ENCODE peak calls at places on chromosomes 3 and 15, in six cellular contexts. U is psoas muscle, W is GM12865, S is HepG2, A is Calu3, X is B cell. Y is an unnamed sample.

GRCh38 chr3:86051058-86051457 is 939.9 kb downstream of the VGLL3 start:
- DNase-seq in X (no peak), S (peak), W (no peak), A (no peak), U (no peak), Y (no peak)

GRCh38 chr3:126153695-126154360 is 26.6 kb downstream of the ALDH1L1 start:
- DNase-seq in A (no peak), X (no peak), U (no peak), W (no peak), S (no peak), Y (peak)

GRCh38 chr3:172317984-172318383 is 130.3 kb downstream of the GHSR start:
- DNase-seq in U (peak), A (peak), S (no peak), W (peak), X (no peak), Y (peak)

GRCh38 chr3:122247825-122248185 is 64.3 kb downstream of the CASR start:
- DNase-seq in U (no peak), A (no peak), W (peak), X (peak), S (no peak), Y (no peak)

GRCh38 chr3:33645060-33645841 is 72.8 kb downstream of the CLASP2 start:
- DNase-seq in W (no peak), A (no peak), S (no peak), X (no peak), U (no peak), Y (no peak)

GRCh38 chr3:65714138-65714537 is 324.6 kb downstream of the MAGI1 start:
- DNase-seq in S (no peak), W (no peak), U (no peak), A (no peak), X (no peak), Y (no peak)

GRCh38 chr3:50600141-50600753 is 11.3 kb downstream of the CISH start:
- DNase-seq in W (no peak), U (peak), S (no peak), X (no peak), A (no peak), Y (no peak)

GRCh38 chr15:65927545-65927944 is 58.3 kb downstream of the RAB11A start:
- DNase-seq in W (no peak), X (no peak), A (no peak), S (no peak), U (no peak), Y (no peak)

GRCh38 chr3:34070831-34071230 is 272.4 kb downstream of the PDCD6IP start:
- DNase-seq in U (no peak), W (peak), S (no peak), X (no peak), A (no peak), Y (no peak)

GRCh38 chr3:45779746-45780735 is 16.3 kb downstream of the SLC6A20 start:
- DNase-seq in U (no peak), S (no peak), W (no peak), X (no peak), A (no peak), Y (no peak)

GRCh38 chr3:187677604-187678003 is 7.4 kb upstream of the SST start:
- DNase-seq in S (no peak), X (no peak), W (no peak), U (no peak), A (no peak), Y (no peak)

GRCh38 chr3:127822836-127823589 is 698 bp upstream of the MGLL start:
- DNase-seq in U (peak), W (peak), S (no peak), A (peak), X (peak), Y (peak)

GRCh38 chr3:70871909-70872656 is 559.6 kb upstream of the MDFIC2 start:
- DNase-seq in U (no peak), W (no peak), X (no peak), A (no peak), S (no peak), Y (no peak)

GRCh38 chr3:50592568-50592967 is 19.0 kb downstream of the CISH start:
- DNase-seq in A (no peak), X (no peak), S (no peak), W (no peak), U (no peak), Y (no peak)

GRCh38 chr3:55870576-55870975 is 383.5 kb upstream of the WNT5A start:
- DNase-seq in W (no peak), X (no peak), S (no peak), A (no peak), U (no peak), Y (no peak)

GRCh38 chr3:55873523-55874254 is 386.6 kb upstream of the WNT5A start:
- DNase-seq in U (no peak), W (no peak), A (no peak), X (no peak), S (peak), Y (no peak)

DNA sequence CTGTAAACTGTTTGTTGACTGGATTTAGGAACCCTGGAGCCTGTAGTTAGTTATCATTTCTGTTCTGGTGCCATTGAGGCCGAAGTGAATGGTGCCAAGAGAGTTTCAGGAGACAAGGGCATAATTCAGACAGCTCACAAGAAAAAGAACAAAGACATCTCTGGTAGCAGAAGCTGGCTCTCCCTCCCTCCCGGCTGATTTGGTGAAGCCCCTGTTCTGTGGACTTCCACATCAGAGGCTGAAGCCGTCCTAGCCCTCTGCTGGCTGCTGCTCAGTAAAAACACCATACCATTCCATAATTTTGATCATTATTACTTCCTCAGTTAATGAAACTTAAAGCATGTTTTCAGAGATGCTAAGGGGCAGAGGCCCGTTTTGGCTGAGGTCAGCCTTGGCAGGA is 381.2 kb upstream of the WNT5A start:
- DNase-seq in X (no peak), W (no peak), A (no peak), S (no peak), U (no peak), Y (no peak)
- TF ChIP-seq CTCF in X (no peak), W (no peak), A (no peak), S (no peak), U (no peak), Y (no peak)

DNA sequence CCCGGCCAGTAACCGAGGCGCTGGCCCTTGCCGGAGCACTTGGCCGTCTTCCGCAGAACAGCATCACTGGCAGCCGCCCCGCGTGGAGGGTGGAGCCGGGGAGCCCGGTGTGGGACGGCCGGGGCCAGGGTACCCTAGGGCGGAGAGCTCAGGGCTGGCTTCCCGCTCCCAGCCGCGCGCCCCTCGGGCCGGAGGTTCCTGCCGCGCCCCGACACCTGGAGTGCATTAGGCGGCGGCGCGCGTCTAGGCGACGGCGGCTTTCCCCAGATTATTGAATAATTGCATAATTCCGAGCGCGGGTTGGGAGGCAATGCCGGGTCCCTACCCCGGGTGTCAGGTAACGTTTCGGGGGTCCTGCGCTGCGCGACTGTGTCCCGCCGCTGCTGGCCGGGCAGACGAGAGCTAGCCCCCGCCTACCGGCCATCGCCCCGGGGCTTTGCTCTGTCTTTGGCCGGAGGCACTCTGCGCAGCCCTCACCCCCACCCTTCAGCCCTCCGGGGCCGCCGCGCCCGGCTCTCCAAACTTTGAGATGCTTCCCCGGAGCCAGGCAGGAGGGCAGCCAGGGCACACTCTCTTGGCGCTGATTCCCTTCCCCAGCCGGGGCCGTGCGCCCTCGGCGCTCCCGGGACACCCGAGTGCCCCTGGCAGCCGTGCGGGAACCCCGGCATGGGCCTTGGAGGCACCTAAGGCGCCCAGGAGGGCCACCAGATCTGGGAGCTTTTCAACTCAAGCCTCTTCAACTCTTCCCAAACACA is 749 bp downstream of the ITGA11 start:
- DNase-seq in U (peak), X (no peak), S (no peak), A (no peak), W (no peak), Y (no peak)
- TF ChIP-seq CTCF in U (no peak), X (no peak), S (no peak), A (no peak), W (no peak), Y (no peak)

DNA sequence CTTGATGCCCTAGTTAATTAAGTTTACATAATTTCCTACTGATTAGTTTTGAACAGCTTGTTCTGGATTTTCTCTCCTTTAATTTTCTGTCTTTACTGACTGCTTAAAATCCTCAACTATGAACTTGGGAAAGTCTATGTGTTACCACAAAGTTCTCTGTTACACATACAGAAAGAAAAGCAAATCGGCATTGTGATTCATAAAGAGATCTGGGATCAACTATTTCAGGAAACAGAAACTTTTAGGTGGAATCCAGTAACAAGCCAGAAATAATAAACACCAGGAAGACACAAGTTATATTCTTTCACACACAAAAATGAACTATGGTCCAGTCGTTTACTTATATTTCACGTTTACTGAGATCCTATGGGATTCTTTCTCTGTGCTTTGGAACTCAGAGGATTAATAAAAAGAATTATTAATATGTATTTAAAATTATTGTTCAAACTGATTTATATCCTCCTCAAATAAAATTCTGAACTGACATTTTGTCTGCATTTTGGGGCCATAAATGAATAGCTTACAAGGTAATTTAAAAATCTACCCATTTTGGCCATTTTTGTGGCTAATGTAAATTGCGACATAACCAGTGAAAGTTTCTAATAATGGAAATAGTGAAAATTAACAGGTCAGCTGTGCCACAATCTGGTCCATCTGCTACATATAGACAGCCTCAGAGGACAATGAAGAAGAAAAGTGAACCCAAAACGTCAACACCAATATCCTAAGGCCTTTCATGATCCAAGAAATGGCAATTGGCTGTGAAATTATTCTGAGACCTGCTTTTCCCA is 113.7 kb downstream of the FRMD5 start:
- DNase-seq in X (no peak), S (no peak), W (no peak), A (no peak), U (no peak), Y (no peak)
- TF ChIP-seq CTCF in X (no peak), S (no peak), W (no peak), A (no peak), U (no peak), Y (no peak)

GRCh38 chr3:150830094-150830681 is 67.2 kb upstream of the SIAH2 start:
- DNase-seq in W (peak), S (peak), A (peak), U (no peak), X (no peak), Y (peak)
- TF ChIP-seq CTCF in W (peak), S (peak), A (peak), U (no peak), X (peak), Y (no peak)

DNA sequence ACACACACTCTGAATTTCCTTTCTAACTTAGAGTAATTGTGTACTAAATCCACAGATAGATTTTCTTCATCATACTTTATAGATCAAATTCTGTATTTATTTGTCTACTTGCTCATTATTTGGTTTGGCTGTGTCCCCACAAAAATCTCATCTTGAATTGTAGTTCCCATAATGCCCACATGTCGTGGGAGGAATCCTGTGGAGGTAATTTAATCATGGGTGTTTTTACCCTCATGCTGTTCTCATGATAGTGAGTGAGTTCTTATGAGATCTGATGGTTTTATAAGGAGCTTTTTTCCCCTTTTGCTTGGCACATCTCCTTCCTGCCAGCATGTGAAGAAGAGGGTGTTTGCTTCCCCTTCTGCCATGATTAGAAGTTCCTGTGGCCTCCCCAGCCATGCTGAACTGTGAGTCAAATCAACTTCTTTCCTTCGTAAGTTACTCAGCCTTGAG is 198.3 kb upstream of the TGFBR2 start:
- DNase-seq in X (no peak), A (no peak), U (no peak), W (no peak), S (no peak), Y (no peak)
- TF ChIP-seq CTCF in X (no peak), A (no peak), U (no peak), W (no peak), S (no peak), Y (no peak)

Y was measured in GM10248.